ENCODE peak calls at places on chromosomes 6 and 20, in five cellular contexts. I, S, Z, L and N are unnamed samples.

GRCh38 chr6:136163260-136163659 is 86.9 kb downstream of the MTFR2 start:
- DNase-seq in I (no peak), S (no peak), Z (no peak), L (no peak), N (no peak)

GRCh38 chr6:161406633-161407032 is 132.8 kb upstream of the AGPAT4 start:
- DNase-seq in I (peak; percentile 54), S (no peak), Z (no peak), L (no peak), N (no peak)

GRCh38 chr20:56003111-56003800 is 2.1 kb downstream of the CBLN4 start:
- DNase-seq in I (no peak), S (no peak), Z (no peak), L (no peak), N (no peak)

GRCh38 chr6:139990287-139990686 is 615.8 kb upstream of the CITED2 start:
- DNase-seq in I (no peak), S (no peak), Z (no peak), L (no peak), N (no peak)

GRCh38 chr6:5151295-5151954 is 66.3 kb downstream of the PPP1R3G start:
- DNase-seq in I (no peak), S (no peak), Z (no peak), L (no peak), N (no peak)

GRCh38 chr20:62238569-62239277 is 402 bp downstream of the OSBPL2 start:
- DNase-seq in I (no peak), S (no peak), Z (no peak), L (no peak), N (no peak)

GRCh38 chr6:87504440-87504839 is 31.7 kb downstream of the SLC35A1 start:
- DNase-seq in I (no peak), S (no peak), Z (no peak), L (no peak), N (no peak)

GRCh38 chr20:15200139-15200538 is 862.7 kb upstream of the FLRT3 start:
- DNase-seq in I (no peak), S (no peak), Z (no peak), L (no peak), N (no peak)

GRCh38 chr6:138803914-138804313 is 8.0 kb downstream of the ECT2L start:
- DNase-seq in I (no peak), S (no peak), Z (no peak), L (no peak), N (no peak)

GRCh38 chr6:63883597-63883996 is 248.0 kb downstream of the PHF3 start:
- DNase-seq in I (no peak), S (no peak), Z (no peak), L (no peak), N (no peak)

GRCh38 chr6:63881791-63882190 is 246.2 kb downstream of the PHF3 start:
- DNase-seq in I (no peak), S (no peak), Z (no peak), L (no peak), N (no peak)

GRCh38 chr6:63887011-63887751 is 251.6 kb downstream of the PHF3 start:
- DNase-seq in I (no peak), S (no peak), Z (no peak), L (no peak), N (no peak)

DNA sequence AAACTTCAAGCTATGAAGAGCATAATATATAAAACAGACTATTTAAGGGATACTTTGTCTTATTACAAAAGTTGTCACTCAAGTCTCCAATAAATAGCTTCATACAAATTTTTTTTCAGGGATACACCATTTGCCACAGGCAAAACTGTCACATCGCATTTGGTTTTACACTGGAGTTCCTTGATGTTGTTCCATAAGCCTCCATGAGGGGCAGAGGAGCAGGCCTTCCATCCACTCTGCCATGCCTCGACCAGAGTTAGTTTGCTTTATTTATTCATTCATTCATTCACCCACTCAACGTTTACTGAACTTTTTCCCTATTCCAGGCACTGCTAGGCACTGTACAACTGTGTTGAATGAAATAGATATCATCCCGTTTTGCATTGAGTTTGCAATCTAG is 246.6 kb downstream of the PHF3 start:
- DNase-seq in I (no peak), S (no peak), Z (no peak), L (peak; percentile 12), N (no peak)
- TF ChIP-seq CTCF in I (no peak), S (no peak), Z (no peak), L (no peak), N (no peak)

GRCh38 chr6:105137388-105137787 is 42.4 kb downstream of the POPDC3 start:
- DNase-seq in I (no peak), S (peak; percentile 33), Z (no peak), L (no peak), N (no peak)

GRCh38 chr6:105135907-105136432 is 43.8 kb downstream of the POPDC3 start:
- DNase-seq in I (no peak), S (no peak), Z (no peak), L (no peak), N (no peak)

GRCh38 chr6:105136433-105137350 is 43.1 kb downstream of the POPDC3 start:
- DNase-seq in I (peak; percentile 23), S (peak; percentile 44), Z (peak; percentile 30), L (peak; percentile 57), N (peak; percentile 87)

GRCh38 chr6:105138141-105138540 is 41.7 kb downstream of the POPDC3 start:
- DNase-seq in I (no peak), S (no peak), Z (no peak), L (no peak), N (no peak)

GRCh38 chr6:105135056-105135455 is 44.8 kb downstream of the POPDC3 start:
- DNase-seq in I (no peak), S (no peak), Z (no peak), L (peak; percentile 40), N (no peak)
- TF ChIP-seq CTCF in I (no peak), S (no peak), Z (no peak), L (peak; percentile 11), N (peak; percentile 32)

DNA sequence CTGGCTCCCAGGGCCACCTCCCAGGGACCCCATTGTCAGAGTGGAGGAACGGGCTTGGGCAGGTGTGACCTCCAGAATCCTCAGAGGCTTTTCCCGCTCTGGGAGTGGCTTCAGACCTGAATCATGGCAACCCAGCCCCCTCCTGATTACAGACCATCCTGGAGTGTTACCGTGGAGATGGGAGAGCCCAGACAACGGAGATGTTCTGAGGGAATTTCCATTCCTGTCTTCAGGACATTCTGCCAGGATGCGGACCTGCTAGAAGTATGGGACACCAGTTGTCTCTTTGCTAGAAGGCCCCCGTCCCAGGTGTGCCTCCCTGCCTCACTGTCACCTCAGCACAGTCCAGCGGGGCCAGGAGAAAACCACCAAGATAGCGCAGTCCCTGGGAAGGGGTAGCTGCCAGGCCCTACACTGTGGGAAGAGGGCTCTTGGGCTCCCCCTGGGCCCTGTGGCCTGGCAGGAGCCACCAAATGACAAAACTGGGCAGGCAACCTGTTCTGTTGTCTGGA is 109.9 kb downstream of the PSMB1 start:
- DNase-seq in I (no peak), S (no peak), Z (no peak), L (no peak), N (peak; percentile 75)
- TF ChIP-seq CTCF in I (no peak), S (no peak), Z (no peak), L (no peak), N (no peak)

GRCh38 chr6:152993847-152994246 is 8.7 kb downstream of the MTRF1L start:
- DNase-seq in I (no peak), S (no peak), Z (no peak), L (no peak), N (no peak)

DNA sequence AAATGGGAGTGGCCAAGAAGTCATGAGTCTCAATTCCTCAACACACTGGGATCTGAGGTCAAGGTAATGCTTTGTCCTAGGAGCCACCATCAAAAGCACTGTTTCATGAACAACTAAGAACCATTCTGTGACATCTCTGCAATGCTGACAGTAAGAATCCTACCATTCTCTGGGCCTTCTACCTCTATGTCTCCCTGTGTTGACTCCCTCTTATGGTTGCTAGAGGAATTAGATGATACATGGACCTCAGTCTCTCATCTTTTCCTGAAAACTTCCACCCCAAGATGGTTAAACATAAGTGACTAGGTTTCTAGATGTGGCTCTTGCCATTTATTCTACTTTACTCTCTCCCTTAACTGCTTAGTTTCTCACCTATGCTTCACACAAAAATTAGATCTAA is 9.1 kb downstream of the MTRF1L start:
- DNase-seq in I (no peak), S (no peak), Z (no peak), L (peak; percentile 19), N (no peak)
- TF ChIP-seq CTCF in I (no peak), S (no peak), Z (no peak), L (no peak), N (peak; percentile 13)

GRCh38 chr6:164419099-164419498 is 890.3 kb downstream of the C6orf118 start:
- DNase-seq in I (no peak), S (no peak), Z (no peak), L (no peak), N (no peak)

GRCh38 chr6:164415832-164416563 is 893.4 kb downstream of the C6orf118 start:
- DNase-seq in I (no peak), S (no peak), Z (no peak), L (no peak), N (no peak)

GRCh38 chr6:164414695-164415094 is 894.7 kb downstream of the C6orf118 start:
- DNase-seq in I (no peak), S (no peak), Z (no peak), L (no peak), N (no peak)

GRCh38 chr6:164412566-164412965 is 896.8 kb downstream of the C6orf118 start:
- DNase-seq in I (no peak), S (no peak), Z (no peak), L (no peak), N (no peak)

DNA sequence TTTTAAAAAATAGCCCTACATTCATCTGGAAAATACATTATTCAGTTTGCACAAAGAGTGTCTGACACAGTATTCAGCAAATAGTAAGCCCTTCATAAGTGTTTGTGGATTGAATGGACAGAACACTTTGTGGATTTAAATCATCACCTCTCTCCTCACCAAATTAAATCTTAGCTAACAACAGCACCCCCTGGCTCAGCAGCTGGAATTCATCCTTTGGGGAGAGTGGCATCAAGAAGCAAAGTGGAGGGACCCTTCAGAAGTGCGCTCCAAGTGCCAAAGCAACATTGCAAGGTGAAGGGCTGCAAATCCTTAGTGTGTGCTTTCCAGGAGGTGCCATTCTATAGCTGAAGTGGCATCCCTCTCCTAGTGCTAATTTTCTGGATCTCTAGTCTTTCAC is 891.9 kb downstream of the C6orf118 start:
- DNase-seq in I (no peak), S (no peak), Z (no peak), L (no peak), N (no peak)
- TF ChIP-seq CTCF in I (no peak), S (no peak), Z (no peak), L (no peak), N (no peak)

DNA sequence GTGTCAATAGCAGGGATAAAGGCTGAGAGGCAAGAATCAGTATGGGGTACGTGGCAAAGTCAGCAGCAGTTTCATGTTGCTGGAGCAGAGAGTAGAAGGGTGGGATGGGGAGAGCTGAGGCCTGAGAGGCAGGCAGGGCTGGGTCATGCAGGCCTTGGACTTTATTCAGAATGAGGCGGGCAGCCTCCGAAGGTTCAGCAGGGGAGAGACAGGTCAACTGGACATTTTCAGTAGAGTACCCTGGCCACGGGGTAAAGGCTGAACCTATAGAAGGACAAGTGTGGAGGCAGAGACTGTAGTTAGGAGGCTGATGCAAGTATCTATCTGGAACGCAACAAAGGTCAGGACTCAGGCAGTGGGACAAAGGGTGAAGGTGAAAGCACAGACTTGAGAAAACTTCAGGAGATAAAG is 13.7 kb downstream of the NOTCH4 start:
- DNase-seq in I (no peak), S (no peak), Z (no peak), L (no peak), N (no peak)
- TF ChIP-seq CTCF in I (no peak), S (no peak), Z (no peak), L (no peak), N (no peak)

DNA sequence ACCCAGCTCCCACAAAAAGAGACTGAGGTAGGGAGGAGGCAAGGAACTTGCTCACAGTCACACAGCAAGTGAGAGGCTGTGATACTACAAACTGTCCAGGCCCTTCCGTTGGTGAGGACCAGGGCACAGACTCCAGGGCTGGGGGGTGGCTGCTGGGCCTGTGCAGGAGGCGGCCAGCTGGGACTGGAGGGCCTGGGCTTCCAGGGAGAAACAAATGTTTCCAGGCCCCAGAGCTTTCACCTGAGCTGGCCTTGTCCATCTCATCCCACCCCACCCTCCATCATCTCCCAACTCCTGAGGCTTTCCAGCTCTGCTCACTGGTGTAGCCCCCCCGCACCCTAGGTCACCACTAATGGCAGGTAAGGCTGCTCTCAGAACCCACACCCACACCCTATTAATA is 86.0 kb downstream of the GRM4 start:
- DNase-seq in I (no peak), S (no peak), Z (no peak), L (no peak), N (no peak)
- TF ChIP-seq CTCF in I (no peak), S (no peak), Z (no peak), L (no peak), N (no peak)